ENCODE peak calls at places on chromosome 2, in ten cellular contexts. O is body of pancreas; D is AG04450; G is neural crest cell; V is CD8-positive, alpha-beta T cell; B is OCI-LY7; C is neural progenitor cell; Y is astrocyte of the spinal cord; A is heart left ventricle; T is PC-9. M is an unnamed sample.
A peak's percentile ranks its signal among the peaks of the same experiment; 100 is the strongest.

GRCh38 chr2:240604291-240604938 is 17.9 kb downstream of the CAPN10 start:
- DNase-seq in O (peak; percentile 73), D (no peak), G (peak; percentile 48), V (no peak), B (peak; percentile 27), C (peak; percentile 72), Y (peak; percentile 28), A (peak; percentile 88), T (peak; percentile 88), M (peak; percentile 75)

GRCh38 chr2:142140434-142140845 is 9.6 kb upstream of the LRP1B start:
- DNase-seq in O (no peak), D (no peak), G (no peak), V (no peak), B (peak; percentile 33), C (peak; percentile 49), Y (peak; percentile 61), A (no peak), T (no peak), M (no peak)

GRCh38 chr2:72135921-72136320 is 11.7 kb downstream of the CYP26B1 start:
- DNase-seq in O (no peak), D (no peak), G (no peak), V (no peak), B (no peak), C (no peak), Y (no peak), A (peak; percentile 22), T (no peak), M (no peak)

GRCh38 chr2:190668892-190669291 is 20.0 kb downstream of the NAB1 start:
- DNase-seq in O (no peak), D (no peak), G (no peak), V (no peak), B (no peak), C (no peak), Y (no peak), A (no peak), T (no peak), M (no peak)

GRCh38 chr2:45218931-45219339 is 209.7 kb upstream of the SIX2 start:
- DNase-seq in O (no peak), D (no peak), G (no peak), V (no peak), B (no peak), C (no peak), Y (no peak), A (no peak), T (peak; percentile 80), M (no peak)

GRCh38 chr2:145258903-145259579 is 739.1 kb upstream of the ZEB2 start:
- DNase-seq in O (no peak), D (no peak), G (no peak), V (peak; percentile 3), B (no peak), C (no peak), Y (peak; percentile 68), A (no peak), T (no peak), M (no peak)

GRCh38 chr2:238465487-238466241 is 38.9 kb downstream of the ASB1 start:
- DNase-seq in O (no peak), D (no peak), G (no peak), V (no peak), B (no peak), C (no peak), Y (no peak), A (no peak), T (no peak), M (no peak)

GRCh38 chr2:44931177-44931795 is 10.2 kb upstream of the SIX3 start:
- DNase-seq in O (no peak), D (no peak), G (no peak), V (no peak), B (no peak), C (peak; percentile 43), Y (no peak), A (no peak), T (no peak), M (peak; percentile 26)

GRCh38 chr2:175811966-175812365 is 190.1 kb downstream of the LNPK start:
- DNase-seq in O (no peak), D (no peak), G (no peak), V (no peak), B (no peak), C (no peak), Y (no peak), A (no peak), T (no peak), M (no peak)

GRCh38 chr2:14567561-14567960 is 65.0 kb upstream of the LRATD1 start:
- DNase-seq in O (no peak), D (no peak), G (no peak), V (no peak), B (no peak), C (no peak), Y (peak; percentile 14), A (no peak), T (no peak), M (no peak)

GRCh38 chr2:241037498-241037897 is 39.1 kb downstream of the SNED1 start:
- DNase-seq in O (no peak), D (no peak), G (no peak), V (no peak), B (no peak), C (no peak), Y (no peak), A (no peak), T (no peak), M (no peak)

GRCh38 chr2:237715459-237715947 is 83.1 kb upstream of the RBM44 start:
- DNase-seq in O (peak; percentile 47), D (no peak), G (no peak), V (no peak), B (no peak), C (no peak), Y (no peak), A (no peak), T (peak; percentile 68), M (no peak)

GRCh38 chr2:127528487-127528886 is 2.2 kb upstream of the IWS1 start:
- DNase-seq in O (no peak), D (no peak), G (no peak), V (no peak), B (peak; percentile 27), C (peak; percentile 24), Y (no peak), A (no peak), T (no peak), M (no peak)

GRCh38 chr2:51304341-51304740 is 272.4 kb upstream of the NRXN1 start:
- DNase-seq in O (no peak), D (no peak), G (no peak), V (no peak), B (no peak), C (no peak), Y (no peak), A (no peak), T (no peak), M (no peak)

DNA sequence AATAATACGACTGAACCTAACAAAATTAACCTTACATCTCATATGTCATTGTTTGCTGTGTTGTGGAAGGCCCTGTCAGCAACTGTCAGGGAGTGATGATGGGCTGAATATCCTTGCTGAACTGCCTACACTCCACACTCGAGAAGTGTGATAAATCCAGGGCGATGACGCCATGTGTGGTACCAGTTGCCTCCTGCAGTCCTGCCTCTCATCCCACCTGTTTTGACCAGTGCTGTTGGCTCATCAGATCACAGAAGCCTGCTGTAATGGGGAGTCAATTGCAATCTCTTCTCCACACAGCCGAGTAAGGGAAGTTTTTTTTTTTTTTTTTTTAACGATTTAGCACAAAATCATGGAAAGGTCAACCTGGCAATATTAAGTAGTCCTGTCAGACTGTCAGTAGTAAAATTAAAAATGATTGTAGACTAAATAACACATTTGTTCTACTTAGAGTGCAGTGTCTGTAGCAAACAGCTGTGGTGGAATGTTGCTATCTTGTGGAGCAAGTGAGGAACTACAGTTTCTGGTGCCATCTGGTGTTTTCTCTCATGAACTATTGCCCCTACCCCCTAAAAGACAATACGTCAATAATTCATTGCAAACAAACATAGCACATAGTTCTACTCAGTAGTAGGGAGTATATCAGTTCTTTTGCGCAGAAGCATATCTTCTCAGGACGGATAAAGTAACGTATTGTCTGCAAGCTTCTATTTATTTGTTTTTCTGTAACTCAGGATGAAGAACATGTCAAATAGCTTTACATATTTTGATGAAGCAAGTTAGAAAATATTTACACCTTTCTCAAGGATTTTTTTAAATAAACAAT is 347.6 kb downstream of the CTNNA2 start:
- DNase-seq in O (no peak), D (no peak), G (no peak), V (no peak), B (peak; percentile 11), C (peak; percentile 61), Y (peak; percentile 32), A (no peak), T (no peak), M (no peak)
- TF ChIP-seq CTCF in O (peak; percentile 71), D (peak; percentile 83), G (peak; percentile 72), V (no peak), B (peak; percentile 65), C (peak; percentile 76), Y (peak; percentile 75), A (peak; percentile 20), T (peak; percentile 44), M (peak; percentile 84)

GRCh38 chr2:196538189-196538588 is 101.3 kb upstream of the CCDC150 start:
- DNase-seq in O (no peak), D (no peak), G (no peak), V (no peak), B (no peak), C (no peak), Y (no peak), A (peak; percentile 36), T (no peak), M (no peak)
- TF ChIP-seq CTCF in O (no peak), D (no peak), G (no peak), V (no peak), B (no peak), C (no peak), Y (no peak), A (no peak), T (no peak), M (no peak)

DNA sequence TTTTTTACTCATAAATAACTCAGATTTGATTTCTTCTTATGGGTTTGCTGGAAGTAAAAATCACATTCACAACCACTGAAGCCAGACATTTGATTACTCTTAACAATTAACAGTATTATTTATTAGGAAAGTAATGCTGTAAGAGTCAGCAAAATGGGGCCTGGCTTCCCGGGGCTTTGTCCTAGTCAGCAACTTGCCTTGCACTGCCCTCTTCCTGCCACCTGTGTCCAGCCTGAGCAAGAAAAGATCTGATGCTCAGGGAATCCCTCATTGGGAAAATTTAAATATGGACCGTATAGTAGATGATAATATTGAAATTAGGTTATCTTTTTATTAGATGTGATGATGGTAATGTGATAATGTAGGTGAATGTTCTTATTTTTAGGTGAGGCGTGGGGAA is 30.8 kb upstream of the ACYP2 start:
- DNase-seq in O (peak; percentile 29), D (no peak), G (no peak), V (no peak), B (no peak), C (no peak), Y (peak; percentile 28), A (no peak), T (no peak), M (no peak)
- TF ChIP-seq CTCF in O (peak; percentile 42), D (peak; percentile 47), G (peak; percentile 33), V (no peak), B (no peak), C (peak; percentile 28), Y (peak; percentile 50), A (peak; percentile 27), T (peak; percentile 49), M (peak; percentile 71)

DNA sequence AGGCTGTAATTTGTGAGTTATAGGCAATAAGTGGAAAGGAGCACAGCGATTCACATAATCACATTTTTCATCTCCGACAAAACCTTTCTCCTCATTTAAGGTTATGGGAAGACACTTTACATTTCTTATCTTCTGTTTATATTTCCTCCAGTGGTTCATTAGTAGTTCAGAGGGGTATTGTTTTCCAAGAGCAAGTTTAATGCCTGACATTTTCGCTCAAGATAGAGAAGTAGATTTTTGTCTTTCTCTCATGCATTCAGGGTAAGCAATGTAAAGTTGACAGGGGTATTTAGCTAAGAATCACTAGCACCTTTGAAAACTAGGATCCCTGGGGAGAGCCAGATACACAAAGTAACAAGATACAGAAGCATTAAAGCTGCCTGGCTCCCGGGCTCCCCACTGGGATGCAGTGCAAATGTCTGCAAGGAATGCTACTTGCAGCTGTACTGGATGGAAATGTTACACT is 141.0 kb upstream of the NOSTRIN start:
- DNase-seq in O (no peak), D (no peak), G (no peak), V (no peak), B (no peak), C (peak; percentile 72), Y (peak; percentile 42), A (no peak), T (no peak), M (no peak)
- TF ChIP-seq CTCF in O (no peak), D (no peak), G (no peak), V (no peak), B (no peak), C (no peak), Y (no peak), A (no peak), T (no peak), M (no peak)